ENCODE peak calls at places on chromosomes 3 and 15, in ten cellular contexts. D, L, A, O, K, Q, F, H, R and M are unnamed samples.

GRCh38 chr3:133254151-133254550 is 145.7 kb upstream of the BFSP2 start:
- DNase-seq in D (no peak), L (no peak), A (no peak), O (no peak), K (no peak), Q (no peak), F (no peak), H (no peak), R (no peak), M (no peak)

GRCh38 chr3:137460944-137461343 is 303.2 kb upstream of the SOX14 start:
- DNase-seq in D (no peak), L (no peak), A (no peak), O (no peak), K (no peak), Q (no peak), F (no peak), H (no peak), R (no peak), M (no peak)

GRCh38 chr15:75030023-75030413 is 6.6 kb downstream of the PPCDC start:
- DNase-seq in D (no peak), L (no peak), A (no peak), O (no peak), K (peak), Q (no peak), F (no peak), H (peak), R (no peak), M (no peak)

GRCh38 chr3:194287977-194288706 is 63.0 kb downstream of the CPN2 start:
- DNase-seq in D (no peak), L (no peak), A (no peak), O (peak), K (no peak), Q (no peak), F (no peak), H (no peak), R (peak), M (no peak)

GRCh38 chr3:131341761-131342160 is 39.8 kb upstream of the NUDT16 start:
- DNase-seq in D (no peak), L (no peak), A (no peak), O (no peak), K (no peak), Q (no peak), F (no peak), H (no peak), R (no peak), M (no peak)

GRCh38 chr3:32842531-32842931 is 24.7 kb downstream of the TRIM71 start:
- DNase-seq in D (no peak), L (no peak), A (no peak), O (no peak), K (peak), Q (no peak), F (no peak), H (peak), R (peak), M (peak)

GRCh38 chr15:75024102-75024636 is 779 bp downstream of the PPCDC start:
- DNase-seq in D (no peak), L (no peak), A (no peak), O (no peak), K (no peak), Q (no peak), F (peak), H (peak), R (no peak), M (no peak)

GRCh38 chr3:58666683-58667082 is at the start of gene FAM3D:
- DNase-seq in D (no peak), L (no peak), A (no peak), O (no peak), K (peak), Q (no peak), F (no peak), H (no peak), R (no peak), M (no peak)